ENCODE peak calls at places on chromosomes 16 and 17, in five cellular contexts. L is tibial artery, B is NCI-H1092, V is GM04504, A is caudate nucleus. T is an unnamed sample.

GRCh38 chr17:35746956-35747355 is 6.1 kb downstream of the GAS2L2 start:
- DNase-seq in B (no peak), L (no peak), A (no peak), V (no peak), T (no peak)

GRCh38 chr16:68737046-68737729 is at the start of gene CDH1:
- DNase-seq in V (no peak), B (peak; percentile 18), A (no peak), L (no peak), T (peak; percentile 78)

GRCh38 chr17:75773121-75773807 is 8.3 kb upstream of the GALK1 start:
- DNase-seq in A (no peak), B (no peak), L (no peak), V (no peak), T (no peak)

GRCh38 chr16:67430504-67431076 is 331 bp upstream of the HSD11B2 start:
- DNase-seq in A (no peak), V (no peak), B (no peak), L (no peak), T (peak; percentile 57)

GRCh38 chr17:19714542-19715411 is 1.6 kb downstream of the SLC47A2 start:
- DNase-seq in L (no peak), A (no peak), V (no peak), B (no peak), T (no peak)

GRCh38 chr16:67847064-67847861 is at the start of gene CENPT:
- DNase-seq in L (peak; percentile 70), V (no peak), B (no peak), A (peak; percentile 65), T (peak; percentile 62)

GRCh38 chr17:76296186-76296585 is 11.9 kb downstream of the QRICH2 start:
- DNase-seq in L (no peak), B (no peak), A (no peak), V (no peak), T (no peak)

GRCh38 chr16:56933266-56933619 is 1.3 kb downstream of the HERPUD1 start:
- DNase-seq in B (no peak), V (no peak), L (no peak), A (no peak), T (no peak)

GRCh38 chr17:37488009-37488604 is 1.6 kb upstream of the DUSP14 start:
- DNase-seq in A (no peak), L (no peak), B (peak; percentile 11), V (peak; percentile 92), T (peak; percentile 9)

GRCh38 chr16:89037261-89038152 is 56.1 kb upstream of the ACSF3 start:
- DNase-seq in V (no peak), L (no peak), B (no peak), A (no peak), T (no peak)

GRCh38 chr16:70804729-70805169 is 3.8 kb upstream of the VAC14 start:
- DNase-seq in V (no peak), A (no peak), L (no peak), B (no peak), T (no peak)

GRCh38 chr17:39676198-39676819 is 8.1 kb downstream of the PNMT start:
- DNase-seq in L (peak; percentile 84), B (peak; percentile 48), V (no peak), A (no peak), T (peak; percentile 84)

GRCh38 chr16:17556276-17557052 is 85.7 kb upstream of the XYLT1 start:
- DNase-seq in L (no peak), A (no peak), B (no peak), V (no peak), T (no peak)

GRCh38 chr17:79923974-79924638 is 84.9 kb upstream of the CBX4 start:
- DNase-seq in V (no peak), B (no peak), L (no peak), A (peak; percentile 29), T (no peak)

GRCh38 chr16:66728117-66728787 is 23.2 kb downstream of the DYNC1LI2 start:
- DNase-seq in B (peak; percentile 3), L (no peak), V (no peak), A (no peak), T (peak; percentile 67)

GRCh38 chr17:57628421-57628820 is 116.7 kb downstream of the CCDC182 start:
- DNase-seq in B (no peak), L (no peak), V (no peak), A (no peak), T (no peak)